ENCODE peak calls at places on chromosomes 13 and 19, in five cellular contexts. One of them, this sample, is unnamed.

GRCh38 chr19:17549088-17549740 is 6.2 kb upstream of the COLGALT1 start:
- DNase-seq in K562: peak; percentile 42
- DNase-seq in HepG2: no peak
- DNase-seq in GM12878: no peak
- DNase-seq in H1: no peak
- DNase-seq in this sample: no peak

GRCh38 chr13:110214637-110215036 is 92.3 kb downstream of the COL4A1 start:
- DNase-seq in K562: no peak
- DNase-seq in HepG2: no peak
- DNase-seq in GM12878: no peak
- DNase-seq in H1: no peak
- DNase-seq in this sample: no peak

GRCh38 chr13:78587395-78587794 is 16.0 kb downstream of the POU4F1 start:
- DNase-seq in K562: no peak
- DNase-seq in HepG2: no peak
- DNase-seq in GM12878: no peak
- DNase-seq in H1: no peak
- DNase-seq in this sample: no peak

GRCh38 chr19:44113784-44114390 is 688 bp downstream of the ZNF225 start:
- DNase-seq in K562: peak; percentile 13
- DNase-seq in HepG2: no peak
- DNase-seq in GM12878: no peak
- DNase-seq in H1: no peak
- DNase-seq in this sample: no peak

GRCh38 chr19:2678043-2678671 is 24.3 kb downstream of the GNG7 start:
- DNase-seq in K562: no peak
- DNase-seq in HepG2: no peak
- DNase-seq in GM12878: no peak
- DNase-seq in H1: no peak
- DNase-seq in this sample: no peak

GRCh38 chr19:10388957-10389356 is 8.6 kb upstream of the TYK2 start:
- DNase-seq in K562: peak; percentile 91
- DNase-seq in HepG2: peak; percentile 80
- DNase-seq in GM12878: peak; percentile 69
- DNase-seq in H1: peak; percentile 99
- DNase-seq in this sample: peak; percentile 96

GRCh38 chr13:67803118-67803517 is 573.0 kb upstream of the PCDH9 start:
- DNase-seq in K562: no peak
- DNase-seq in HepG2: no peak
- DNase-seq in GM12878: no peak
- DNase-seq in H1: no peak
- DNase-seq in this sample: no peak

GRCh38 chr19:53809518-53810186 is 14.5 kb downstream of the NLRP12 start:
- DNase-seq in K562: peak; percentile 57
- DNase-seq in HepG2: no peak
- DNase-seq in GM12878: no peak
- DNase-seq in H1: peak; percentile 90
- DNase-seq in this sample: peak; percentile 82

GRCh38 chr13:103291693-103292572 is 225.7 kb upstream of the SLC10A2 start:
- DNase-seq in K562: no peak
- DNase-seq in HepG2: no peak
- DNase-seq in GM12878: no peak
- DNase-seq in H1: no peak
- DNase-seq in this sample: no peak

GRCh38 chr19:40217027-40217810 is 965 bp downstream of the TTC9B start:
- DNase-seq in K562: peak; percentile 80
- DNase-seq in HepG2: no peak
- DNase-seq in GM12878: no peak
- DNase-seq in H1: peak; percentile 89
- DNase-seq in this sample: peak; percentile 82

GRCh38 chr19:40607311-40607871 is 6.2 kb downstream of the LTBP4 start:
- DNase-seq in K562: peak; percentile 57
- DNase-seq in HepG2: no peak
- DNase-seq in GM12878: no peak
- DNase-seq in H1: no peak
- DNase-seq in this sample: no peak

GRCh38 chr13:51590966-51591627 is 6.8 kb downstream of the WDFY2 start:
- DNase-seq in K562: peak; percentile 81
- DNase-seq in HepG2: peak; percentile 63
- DNase-seq in GM12878: no peak
- DNase-seq in H1: no peak
- DNase-seq in this sample: no peak

GRCh38 chr13:51587372-51587771 is 3.1 kb downstream of the WDFY2 start:
- DNase-seq in K562: no peak
- DNase-seq in HepG2: peak; percentile 35
- DNase-seq in GM12878: no peak
- DNase-seq in H1: no peak
- DNase-seq in this sample: no peak

GRCh38 chr13:51590231-51590630 is 6.0 kb downstream of the WDFY2 start:
- DNase-seq in K562: no peak
- DNase-seq in HepG2: no peak
- DNase-seq in GM12878: no peak
- DNase-seq in H1: no peak
- DNase-seq in this sample: no peak

GRCh38 chr13:51588406-51588949 is 4.2 kb downstream of the WDFY2 start:
- DNase-seq in K562: peak; percentile 18
- DNase-seq in HepG2: no peak
- DNase-seq in GM12878: no peak
- DNase-seq in H1: no peak
- DNase-seq in this sample: no peak

GRCh38 chr13:51589793-51590192 is 5.5 kb downstream of the WDFY2 start:
- DNase-seq in K562: no peak
- DNase-seq in HepG2: no peak
- DNase-seq in GM12878: no peak
- DNase-seq in H1: no peak
- DNase-seq in this sample: no peak
- TF ChIP-seq MAX in K562: no peak
- TF ChIP-seq MAX in HepG2: no peak
- TF ChIP-seq MAX in GM12878: no peak
- TF ChIP-seq MAX in H1: no peak
- TF ChIP-seq MAX in this sample: no peak

GRCh38 chr13:43133792-43134191 is 110.4 kb downstream of the DNAJC15 start:
- DNase-seq in K562: no peak
- DNase-seq in HepG2: no peak
- DNase-seq in GM12878: no peak
- DNase-seq in H1: no peak
- DNase-seq in this sample: peak; percentile 26
- TF ChIP-seq ATF3 in K562: no peak
- TF ChIP-seq ATF3 in HepG2: no peak
- TF ChIP-seq ATF3 in GM12878: no peak
- TF ChIP-seq ATF3 in H1: no peak
- TF ChIP-seq ATF3 in this sample: no peak

GRCh38 chr13:43196171-43196611 is 172.8 kb downstream of the DNAJC15 start:
- DNase-seq in K562: no peak
- DNase-seq in HepG2: no peak
- DNase-seq in GM12878: no peak
- DNase-seq in H1: no peak
- DNase-seq in this sample: no peak
- TF ChIP-seq ATF2 in K562: no peak
- TF ChIP-seq ATF2 in HepG2: no peak
- TF ChIP-seq ATF2 in GM12878: no peak
- TF ChIP-seq ATF2 in H1: no peak
- TF ChIP-seq ATF2 in this sample: no peak

DNA sequence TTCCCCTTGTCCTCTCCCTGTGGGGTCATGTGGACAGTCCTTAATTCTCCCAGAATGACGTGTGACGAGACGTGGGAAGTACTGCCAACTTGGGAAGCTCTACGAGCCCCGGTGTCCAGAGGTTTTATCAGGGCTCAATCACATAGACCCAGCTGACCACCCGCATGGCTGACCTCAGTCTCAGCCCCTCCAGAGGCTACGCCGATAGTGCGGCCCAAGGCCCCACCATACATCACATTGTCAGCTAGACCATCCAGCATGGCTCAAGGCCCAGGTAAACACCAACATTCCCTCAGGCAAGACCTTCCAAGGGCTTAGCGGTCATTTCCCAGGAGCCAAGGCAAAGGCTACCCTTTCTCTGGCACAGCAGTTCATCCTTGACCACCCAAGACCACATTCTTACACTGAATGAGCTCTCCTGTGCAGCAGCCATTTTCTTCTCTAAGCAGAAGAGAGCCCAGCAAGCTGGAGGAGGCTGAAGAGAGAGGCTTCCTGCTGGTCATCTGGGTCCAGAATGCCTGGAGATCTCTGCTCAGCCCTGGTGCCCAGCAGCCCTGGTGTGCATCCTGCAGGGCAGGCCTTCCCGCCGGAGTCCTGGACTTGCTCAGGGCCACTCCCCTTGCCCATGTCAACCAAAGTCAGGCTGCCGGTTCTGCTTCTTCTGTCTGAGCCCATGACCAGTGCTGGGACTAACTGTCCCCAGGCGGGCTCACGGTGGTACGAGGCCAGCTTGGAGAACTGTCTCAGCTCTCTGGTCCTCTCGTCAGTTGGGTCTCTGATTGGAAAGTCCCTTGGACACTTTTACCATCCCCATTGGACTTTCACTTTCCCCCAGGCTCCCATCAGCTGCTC is 7.9 kb upstream of the F10 start:
- DNase-seq in K562: no peak
- DNase-seq in HepG2: no peak
- DNase-seq in GM12878: no peak
- DNase-seq in H1: peak; percentile 37
- DNase-seq in this sample: no peak
- TF ChIP-seq MAX in K562: no peak
- TF ChIP-seq MAX in HepG2: no peak
- TF ChIP-seq MAX in GM12878: no peak
- TF ChIP-seq MAX in H1: no peak
- TF ChIP-seq MAX in this sample: no peak

GRCh38 chr19:47094557-47095517 is 18.7 kb downstream of the ZC3H4 start:
- DNase-seq in K562: no peak
- DNase-seq in HepG2: peak; percentile 85
- DNase-seq in GM12878: no peak
- DNase-seq in H1: no peak
- DNase-seq in this sample: no peak

GRCh38 chr19:47093841-47094240 is 19.7 kb downstream of the ZC3H4 start:
- DNase-seq in K562: no peak
- DNase-seq in HepG2: no peak
- DNase-seq in GM12878: no peak
- DNase-seq in H1: no peak
- DNase-seq in this sample: no peak

GRCh38 chr19:47095707-47096704 is 17.6 kb downstream of the ZC3H4 start:
- DNase-seq in K562: no peak
- DNase-seq in HepG2: peak; percentile 97
- DNase-seq in GM12878: no peak
- DNase-seq in H1: no peak
- DNase-seq in this sample: no peak

GRCh38 chr19:47089767-47090350 is 23.7 kb downstream of the ZC3H4 start:
- DNase-seq in K562: no peak
- DNase-seq in HepG2: no peak
- DNase-seq in GM12878: no peak
- DNase-seq in H1: no peak
- DNase-seq in this sample: no peak

GRCh38 chr19:47093254-47093653 is 20.3 kb downstream of the ZC3H4 start:
- DNase-seq in K562: no peak
- DNase-seq in HepG2: no peak
- DNase-seq in GM12878: no peak
- DNase-seq in H1: no peak
- DNase-seq in this sample: no peak
- TF ChIP-seq ATF3 in K562: no peak
- TF ChIP-seq ATF3 in HepG2: no peak
- TF ChIP-seq ATF3 in GM12878: no peak
- TF ChIP-seq ATF3 in H1: no peak
- TF ChIP-seq ATF3 in this sample: no peak

DNA sequence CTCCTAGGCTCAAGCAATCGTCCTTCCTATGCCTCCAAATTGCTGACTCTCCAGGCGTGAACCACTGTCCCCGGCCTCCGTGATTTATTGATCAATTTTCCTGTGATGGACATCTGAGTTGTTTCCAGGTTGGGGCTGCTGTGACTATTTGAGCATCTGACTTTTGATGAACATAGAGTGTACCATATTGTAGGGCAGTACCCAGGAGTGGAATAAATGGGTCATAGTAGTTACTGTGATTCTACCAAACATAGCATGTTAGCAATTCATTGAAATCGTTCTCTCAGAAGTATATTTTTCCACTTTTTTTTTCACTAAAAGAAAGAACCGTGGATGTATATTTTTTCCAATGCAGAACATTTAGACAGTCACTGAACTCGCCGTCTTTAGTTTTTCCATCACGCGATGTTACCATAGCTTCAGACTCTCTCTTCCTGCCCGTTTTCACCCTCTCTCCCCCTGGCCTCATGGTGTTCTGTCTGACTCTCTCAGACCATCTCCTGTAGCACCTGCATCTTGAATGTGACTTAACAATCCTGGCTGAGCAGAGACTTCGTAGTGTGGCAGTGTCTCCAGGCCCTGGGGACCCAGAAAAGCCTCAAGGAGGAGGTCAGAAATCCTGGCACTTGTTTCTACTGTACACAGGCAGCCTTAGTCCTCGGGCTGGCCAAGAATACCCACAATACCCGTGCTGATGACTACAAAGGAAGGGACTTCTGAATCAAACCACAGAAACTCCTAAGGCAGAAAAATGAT is 3.2 kb upstream of the RASGRP4 start:
- DNase-seq in K562: no peak
- DNase-seq in HepG2: no peak
- DNase-seq in GM12878: no peak
- DNase-seq in H1: no peak
- DNase-seq in this sample: no peak
- TF ChIP-seq ATF2 in K562: no peak
- TF ChIP-seq ATF2 in HepG2: no peak
- TF ChIP-seq ATF2 in GM12878: no peak
- TF ChIP-seq ATF2 in H1: no peak
- TF ChIP-seq ATF2 in this sample: no peak

DNA sequence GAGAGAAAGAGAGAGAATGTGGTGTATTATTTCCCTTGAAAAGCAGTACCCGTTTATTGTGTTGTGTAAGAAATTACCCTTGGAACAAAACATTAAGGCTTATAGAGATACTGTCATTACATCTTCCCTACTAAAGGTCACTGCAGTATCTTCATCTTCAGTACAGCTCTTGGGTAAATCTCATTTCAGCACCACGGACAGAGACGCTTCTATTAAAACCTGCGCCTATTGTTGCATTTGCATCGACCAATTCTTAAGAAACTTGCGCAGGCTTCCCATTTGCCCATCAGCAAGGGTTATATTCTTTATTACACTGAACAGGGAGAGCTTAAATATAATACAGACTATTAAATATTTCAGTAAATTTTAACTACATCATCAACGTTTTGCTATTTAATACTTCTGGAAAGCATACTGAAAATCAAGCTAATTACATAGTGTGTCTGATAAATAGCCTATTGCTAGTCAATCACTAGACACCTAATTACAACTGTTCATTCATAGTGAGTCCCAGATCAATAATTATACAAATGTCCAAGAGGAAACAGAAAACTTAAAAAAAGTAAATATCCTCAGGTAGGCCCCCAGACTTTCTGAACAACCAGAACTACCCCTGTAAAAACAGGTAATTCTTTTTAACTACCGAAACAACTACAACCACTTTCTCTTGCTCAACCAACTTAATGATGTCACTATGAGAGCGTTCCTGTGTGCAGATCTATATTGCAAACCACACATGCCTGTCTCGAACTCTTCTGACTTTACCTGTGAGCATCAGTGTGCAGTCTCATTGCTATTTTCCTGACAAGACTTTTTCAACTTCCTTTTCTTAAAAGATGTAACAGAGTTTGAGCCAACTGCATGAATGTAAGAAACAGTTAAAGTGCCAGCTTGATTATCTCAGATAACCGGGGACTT is 350.5 kb downstream of the LIG4 start:
- DNase-seq in K562: peak; percentile 95
- DNase-seq in HepG2: peak; percentile 18
- DNase-seq in GM12878: no peak
- DNase-seq in H1: no peak
- DNase-seq in this sample: peak; percentile 35
- TF ChIP-seq MAX in K562: no peak
- TF ChIP-seq MAX in HepG2: no peak
- TF ChIP-seq MAX in GM12878: no peak
- TF ChIP-seq MAX in H1: no peak
- TF ChIP-seq MAX in this sample: no peak

This sample was measured in WTC11.